ENCODE peak calls at places on chromosome 16, in four cellular contexts. One of them, this sample, is unnamed.

GRCh38 chr16:67726106-67727034 is 7.3 kb upstream of the GFOD2 start:
- ATAC-seq in CD8-positive, alpha-beta T cell: no peak
- ATAC-seq in stimulated activated naive CD8-positive, alpha-beta T cell treated with anti-CD3 and anti-CD28 coated beads, Interleukin-15, amount 100 ng/mL, for 72 hours: no peak
- ATAC-seq in heart left ventricle: no peak
- ATAC-seq in this sample: no peak

GRCh38 chr16:56910654-56911539 is 21.0 kb upstream of the HERPUD1 start:
- ATAC-seq in CD8-positive, alpha-beta T cell: no peak
- ATAC-seq in stimulated activated naive CD8-positive, alpha-beta T cell treated with anti-CD3 and anti-CD28 coated beads, Interleukin-15, amount 100 ng/mL, for 72 hours: peak; percentile 65
- ATAC-seq in heart left ventricle: peak; percentile 68
- ATAC-seq in this sample: peak; percentile 18

GRCh38 chr16:67477960-67478554 is 2.9 kb downstream of the ATP6V0D1 start:
- ATAC-seq in CD8-positive, alpha-beta T cell: no peak
- ATAC-seq in stimulated activated naive CD8-positive, alpha-beta T cell treated with anti-CD3 and anti-CD28 coated beads, Interleukin-15, amount 100 ng/mL, for 72 hours: no peak
- ATAC-seq in heart left ventricle: no peak
- ATAC-seq in this sample: no peak

GRCh38 chr16:79437764-79438728 is 162.5 kb downstream of the MAF start:
- ATAC-seq in CD8-positive, alpha-beta T cell: no peak
- ATAC-seq in stimulated activated naive CD8-positive, alpha-beta T cell treated with anti-CD3 and anti-CD28 coated beads, Interleukin-15, amount 100 ng/mL, for 72 hours: no peak
- ATAC-seq in heart left ventricle: peak; percentile 72
- ATAC-seq in this sample: no peak

GRCh38 chr16:50861451-50861850 is 119.6 kb downstream of the CYLD start:
- ATAC-seq in CD8-positive, alpha-beta T cell: no peak
- ATAC-seq in stimulated activated naive CD8-positive, alpha-beta T cell treated with anti-CD3 and anti-CD28 coated beads, Interleukin-15, amount 100 ng/mL, for 72 hours: no peak
- ATAC-seq in heart left ventricle: no peak
- ATAC-seq in this sample: no peak

GRCh38 chr16:80526418-80527061 is 14.3 kb upstream of the DYNLRB2 start:
- ATAC-seq in CD8-positive, alpha-beta T cell: peak; percentile 82
- ATAC-seq in stimulated activated naive CD8-positive, alpha-beta T cell treated with anti-CD3 and anti-CD28 coated beads, Interleukin-15, amount 100 ng/mL, for 72 hours: no peak
- ATAC-seq in heart left ventricle: no peak
- ATAC-seq in this sample: no peak

GRCh38 chr16:53809088-53809951 is 105.4 kb downstream of the FTO start:
- ATAC-seq in CD8-positive, alpha-beta T cell: no peak
- ATAC-seq in stimulated activated naive CD8-positive, alpha-beta T cell treated with anti-CD3 and anti-CD28 coated beads, Interleukin-15, amount 100 ng/mL, for 72 hours: no peak
- ATAC-seq in heart left ventricle: no peak
- ATAC-seq in this sample: no peak

GRCh38 chr16:13351651-13352217 is 450.3 kb downstream of the SHISA9 start:
- ATAC-seq in CD8-positive, alpha-beta T cell: no peak
- ATAC-seq in stimulated activated naive CD8-positive, alpha-beta T cell treated with anti-CD3 and anti-CD28 coated beads, Interleukin-15, amount 100 ng/mL, for 72 hours: no peak
- ATAC-seq in heart left ventricle: no peak
- ATAC-seq in this sample: no peak

GRCh38 chr16:28301154-28301553 is 8.8 kb downstream of the SBK1 start:
- ATAC-seq in CD8-positive, alpha-beta T cell: no peak
- ATAC-seq in stimulated activated naive CD8-positive, alpha-beta T cell treated with anti-CD3 and anti-CD28 coated beads, Interleukin-15, amount 100 ng/mL, for 72 hours: no peak
- ATAC-seq in heart left ventricle: peak; percentile 89
- ATAC-seq in this sample: no peak

GRCh38 chr16:1458336-1458976 is 14.1 kb upstream of the CCDC154 start:
- ATAC-seq in CD8-positive, alpha-beta T cell: no peak
- ATAC-seq in stimulated activated naive CD8-positive, alpha-beta T cell treated with anti-CD3 and anti-CD28 coated beads, Interleukin-15, amount 100 ng/mL, for 72 hours: peak; percentile 84
- ATAC-seq in heart left ventricle: no peak
- ATAC-seq in this sample: peak; percentile 78